ENCODE peak calls at places on chromosome 5, in five cellular contexts. A, Q, G, Z and O are unnamed samples.

GRCh38 chr5:174425271-174425963 is 299.0 kb upstream of the MSX2 start:
- DNase-seq in A (no peak), Q (no peak), G (no peak), Z (no peak), O (no peak)

GRCh38 chr5:171420429-171421231 is 1.2 kb downstream of the FGF18 start:
- DNase-seq in A (no peak), Q (peak), G (peak), Z (peak), O (peak)

GRCh38 chr5:100780376-100780870 is 122.7 kb downstream of the ST8SIA4 start:
- DNase-seq in A (no peak), Q (no peak), G (no peak), Z (no peak), O (no peak)

GRCh38 chr5:157312492-157312891 is 46.6 kb downstream of the CYFIP2 start:
- DNase-seq in A (peak), Q (peak), G (peak), Z (peak), O (peak)

GRCh38 chr5:80181618-80182211 is 74.1 kb downstream of the SERINC5 start:
- DNase-seq in A (peak), Q (no peak), G (no peak), Z (no peak), O (no peak)

GRCh38 chr5:69032009-69032408 is 61.8 kb upstream of the SLC30A5 start:
- DNase-seq in A (no peak), Q (no peak), G (no peak), Z (peak), O (no peak)

GRCh38 chr5:98111686-98112085 is 661.8 kb upstream of the RGMB start:
- DNase-seq in A (no peak), Q (no peak), G (no peak), Z (peak), O (no peak)

GRCh38 chr5:126044111-126044668 is 379.0 kb upstream of the GRAMD2B start:
- DNase-seq in A (no peak), Q (peak), G (no peak), Z (no peak), O (peak)

GRCh38 chr5:176836811-176837706 is 26.7 kb downstream of the UNC5A start:
- DNase-seq in A (no peak), Q (no peak), G (no peak), Z (no peak), O (no peak)

GRCh38 chr5:19352120-19352519 is 635.9 kb downstream of the CDH18 start:
- DNase-seq in A (no peak), Q (no peak), G (no peak), Z (no peak), O (no peak)

GRCh38 chr5:11143456-11144267 is 382.6 kb upstream of the DAP start:
- DNase-seq in A (peak), Q (no peak), G (no peak), Z (no peak), O (no peak)